ENCODE peak calls at places on chromosomes 12 and 14, in seven cellular contexts. Q is HCT116, S is GM10248, C is heart right ventricle, U is astrocyte of the spinal cord, L is cardiac fibroblast, K is glutamatergic neuron. W is an unnamed sample.

GRCh38 chr14:55731881-55732498 is 152.0 kb downstream of the KTN1 start:
- DNase-seq in Q (peak; percentile 12), S (no peak), C (peak; percentile 47), U (peak; percentile 20), L (peak; percentile 64), K (peak; percentile 58), W (no peak)

GRCh38 chr14:88233915-88234314 is 89.2 kb downstream of the KCNK10 start:
- DNase-seq in Q (peak; percentile 24), S (no peak), C (no peak), U (no peak), L (peak; percentile 5), K (no peak), W (no peak)

GRCh38 chr12:11797317-11797913 is 147.9 kb downstream of the ETV6 start:
- DNase-seq in Q (no peak), S (no peak), C (no peak), U (peak; percentile 92), L (peak; percentile 83), K (no peak), W (no peak)

GRCh38 chr14:39114073-39114838 is at the start of gene GEMIN2:
- DNase-seq in Q (peak; percentile 88), S (peak; percentile 93), C (peak; percentile 93), U (peak; percentile 93), L (peak; percentile 97), K (peak; percentile 93), W (peak; percentile 91)

GRCh38 chr14:51401272-51401671 is 161.2 kb downstream of the TMX1 start:
- DNase-seq in Q (no peak), S (no peak), C (peak; percentile 17), U (peak; percentile 39), L (peak; percentile 75), K (no peak), W (no peak)

GRCh38 chr12:112936927-112937326 is 1.3 kb upstream of the OAS3 start:
- DNase-seq in Q (no peak), S (no peak), C (no peak), U (no peak), L (no peak), K (no peak), W (no peak)

GRCh38 chr12:119020377-119021360 is 39.3 kb downstream of the SRRM4 start:
- DNase-seq in Q (peak; percentile 36), S (peak; percentile 15), C (peak; percentile 30), U (no peak), L (no peak), K (peak; percentile 83), W (no peak)

GRCh38 chr12:82832091-82832490 is 145.4 kb downstream of the TMTC2 start:
- DNase-seq in Q (no peak), S (no peak), C (no peak), U (no peak), L (no peak), K (no peak), W (no peak)

GRCh38 chr12:7060353-7060954 is at the start of gene C1S:
- DNase-seq in Q (no peak), S (no peak), C (peak; percentile 80), U (peak; percentile 88), L (peak; percentile 99), K (no peak), W (no peak)

GRCh38 chr12:84069079-84069661 is 843.4 kb downstream of the SLC6A15 start:
- DNase-seq in Q (no peak), S (no peak), C (no peak), U (no peak), L (no peak), K (no peak), W (no peak)

GRCh38 chr12:113056631-113057488 is at the start of gene DTX1:
- DNase-seq in Q (no peak), S (peak; percentile 31), C (peak; percentile 41), U (no peak), L (peak; percentile 18), K (no peak), W (no peak)

GRCh38 chr14:49206832-49207231 is 379.3 kb downstream of the RPS29 start:
- DNase-seq in Q (no peak), S (no peak), C (no peak), U (no peak), L (no peak), K (no peak), W (no peak)

GRCh38 chr12:53667080-53667479 is 8.8 kb downstream of the ATP5MC2 start:
- DNase-seq in Q (no peak), S (no peak), C (no peak), U (no peak), L (no peak), K (no peak), W (no peak)

GRCh38 chr12:50985322-50985721 is 33.0 kb downstream of the HIGD1C start:
- DNase-seq in Q (peak; percentile 7), S (no peak), C (peak; percentile 63), U (peak; percentile 54), L (peak; percentile 79), K (no peak), W (no peak)

GRCh38 chr14:33958616-33959226 is 7.8 kb upstream of the EGLN3 start:
- DNase-seq in Q (no peak), S (no peak), C (no peak), U (no peak), L (no peak), K (no peak), W (no peak)

GRCh38 chr12:5778823-5779222 is 166.2 kb downstream of the ANO2 start:
- DNase-seq in Q (no peak), S (no peak), C (no peak), U (no peak), L (no peak), K (no peak), W (no peak)

GRCh38 chr12:60501124-60501729 is 905.4 kb downstream of the SLC16A7 start:
- DNase-seq in Q (no peak), S (no peak), C (peak; percentile 25), U (peak; percentile 61), L (peak; percentile 51), K (no peak), W (no peak)

GRCh38 chr14:104268725-104269436 is 130.5 kb downstream of the KIF26A start:
- DNase-seq in Q (no peak), S (no peak), C (no peak), U (no peak), L (no peak), K (no peak), W (peak; percentile 69)

GRCh38 chr14:104885031-104885972 is 20.2 kb downstream of the CEP170B start:
- DNase-seq in Q (no peak), S (no peak), C (no peak), U (no peak), L (no peak), K (no peak), W (no peak)

GRCh38 chr12:13443028-13443427 is 246.5 kb downstream of the EMP1 start:
- DNase-seq in Q (no peak), S (no peak), C (no peak), U (no peak), L (no peak), K (no peak), W (no peak)

DNA sequence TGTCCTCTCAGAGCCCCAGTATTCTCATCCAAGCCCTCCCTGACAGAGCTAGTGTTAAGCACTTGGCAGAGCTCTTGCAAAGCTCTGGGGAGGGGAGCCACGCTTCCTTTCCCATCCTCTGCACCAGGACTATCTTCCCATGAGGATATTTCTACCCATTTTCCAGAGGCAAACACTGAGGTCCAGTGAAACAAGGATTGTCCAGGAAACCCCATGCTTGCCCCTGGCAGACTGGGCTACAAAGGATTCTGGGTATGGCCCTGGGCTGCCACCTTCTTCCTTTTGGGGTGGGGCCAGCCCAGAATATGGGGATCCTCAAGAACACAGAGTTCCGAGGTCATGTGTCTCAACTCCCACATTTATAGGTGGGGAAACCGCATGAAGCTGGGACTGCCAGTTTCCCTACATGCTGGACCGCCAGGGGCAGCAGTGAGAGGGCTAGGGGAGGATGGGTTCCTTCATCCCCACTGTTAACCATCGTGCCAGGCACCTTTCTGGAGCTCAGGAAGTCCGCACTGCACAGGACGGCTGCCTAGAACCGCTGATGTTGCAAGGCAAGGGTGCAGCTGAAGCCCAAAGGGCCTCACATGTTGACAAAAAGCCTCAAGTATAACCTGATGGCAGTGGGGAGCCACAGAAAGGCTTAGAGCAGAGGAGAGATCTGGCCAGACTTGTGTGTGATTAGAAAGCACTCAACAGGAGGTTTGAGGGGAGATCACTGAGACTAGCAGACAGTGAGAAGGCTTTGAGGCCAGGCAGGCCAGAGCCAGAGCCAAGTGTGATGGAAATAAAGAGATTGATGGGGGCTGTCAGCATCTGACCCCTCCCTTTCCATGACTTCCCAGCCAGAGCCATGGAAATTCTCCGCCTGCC is 5.5 kb upstream of the CCDC85C start:
- DNase-seq in Q (no peak), S (no peak), C (no peak), U (no peak), L (peak; percentile 33), K (no peak), W (no peak)
- TF ChIP-seq CTCF in Q (no peak), S (peak; percentile 21), C (no peak), U (no peak), L (no peak), K (no peak), W (no peak)

DNA sequence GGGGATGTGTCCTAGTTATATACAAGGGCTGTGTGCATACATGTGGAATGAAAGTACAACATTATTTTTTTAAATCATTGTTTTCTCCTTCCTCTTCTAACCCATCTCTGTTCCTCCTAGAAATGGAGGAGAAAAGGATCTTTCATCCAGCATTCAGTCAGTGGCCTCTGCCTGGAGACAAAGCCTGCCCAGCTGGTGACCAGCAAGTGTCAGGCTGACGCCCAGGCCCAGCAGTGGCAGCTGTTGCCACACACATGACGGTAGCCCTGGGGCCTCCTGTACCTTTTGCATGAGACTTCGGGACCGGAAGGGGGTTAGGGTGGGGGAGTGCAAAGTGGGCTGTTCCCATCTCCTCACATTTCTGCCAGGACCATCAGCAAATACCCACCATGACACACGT is 46.2 kb downstream of the ERH start:
- DNase-seq in Q (no peak), S (no peak), C (no peak), U (no peak), L (no peak), K (no peak), W (no peak)
- TF ChIP-seq CTCF in Q (no peak), S (no peak), C (no peak), U (no peak), L (no peak), K (no peak), W (no peak)

GRCh38 chr14:100144996-100145646 is 14.3 kb downstream of the DEGS2 start:
- DNase-seq in Q (no peak), S (no peak), C (no peak), U (no peak), L (no peak), K (no peak), W (no peak)
- TF ChIP-seq CTCF in Q (no peak), S (no peak), C (no peak), U (no peak), L (no peak), K (no peak), W (no peak)

GRCh38 chr12:121295123-121295745 is 1.3 kb downstream of the CAMKK2 start:
- DNase-seq in Q (no peak), S (no peak), C (no peak), U (no peak), L (no peak), K (no peak), W (no peak)

GRCh38 chr12:121295746-121296617 is 527 bp downstream of the CAMKK2 start:
- DNase-seq in Q (no peak), S (peak; percentile 43), C (peak; percentile 34), U (peak; percentile 3), L (peak; percentile 11), K (peak; percentile 46), W (no peak)

GRCh38 chr12:121294151-121294889 is 2.2 kb downstream of the CAMKK2 start:
- DNase-seq in Q (no peak), S (no peak), C (no peak), U (no peak), L (no peak), K (no peak), W (no peak)

GRCh38 chr12:121299662-121300061 is 3.2 kb upstream of the CAMKK2 start:
- DNase-seq in Q (no peak), S (no peak), C (no peak), U (no peak), L (no peak), K (no peak), W (no peak)

GRCh38 chr12:121296618-121297476 is at the start of gene CAMKK2:
- DNase-seq in Q (peak; percentile 54), S (peak; percentile 96), C (peak; percentile 84), U (peak; percentile 73), L (peak; percentile 82), K (peak; percentile 86), W (peak; percentile 92)
- TF ChIP-seq CTCF in Q (peak; percentile 7), S (peak; percentile 36), C (no peak), U (peak; percentile 14), L (no peak), K (no peak), W (peak; percentile 24)